ENCODE peak calls at places on chromosomes 16 and 17, in four cellular contexts. L is mucosa of descending colon, D is neural crest cell, P is psoas muscle. O is an unnamed sample.

GRCh38 chr17:75551276-75551675 is 25.8 kb downstream of the LLGL2 start:
- DNase-seq in L (no peak), D (no peak), P (no peak), O (no peak)

GRCh38 chr16:3022697-3023414 is 886 bp downstream of the HCFC1R1 start:
- DNase-seq in L (no peak), D (no peak), P (peak; percentile 84), O (no peak)

GRCh38 chr16:56312028-56312300 is 113.4 kb downstream of the AMFR start:
- DNase-seq in L (no peak), D (no peak), P (no peak), O (no peak)

GRCh38 chr17:82269882-82270500 is 3.5 kb downstream of the CSNK1D start:
- DNase-seq in L (no peak), D (no peak), P (no peak), O (no peak)

GRCh38 chr16:12253731-12254130 is 277.2 kb downstream of the SNX29 start:
- DNase-seq in L (no peak), D (no peak), P (no peak), O (no peak)

GRCh38 chr17:59853168-59853918 is 39.4 kb downstream of the TUBD1 start:
- DNase-seq in L (peak; percentile 81), D (peak; percentile 11), P (no peak), O (no peak)

GRCh38 chr17:4968916-4969550 is 1.4 kb upstream of the SPAG7 start:
- DNase-seq in L (no peak), D (no peak), P (peak; percentile 63), O (peak; percentile 28)

GRCh38 chr17:50550661-50551432 is 3.9 kb downstream of the SPATA20 start:
- DNase-seq in L (peak; percentile 79), D (peak; percentile 75), P (peak; percentile 90), O (peak; percentile 83)

GRCh38 chr17:4748687-4749086 is 9.0 kb upstream of the CXCL16 start:
- DNase-seq in L (no peak), D (no peak), P (no peak), O (no peak)

GRCh38 chr17:4833941-4834501 is 881 bp downstream of the MINK1 start:
- DNase-seq in L (peak; percentile 60), D (no peak), P (no peak), O (peak; percentile 44)

GRCh38 chr16:69711115-69711740 is 15.1 kb downstream of the NQO1 start:
- DNase-seq in L (no peak), D (no peak), P (no peak), O (no peak)

GRCh38 chr17:50689251-50689650 is 18.5 kb downstream of the ANKRD40 start:
- DNase-seq in L (no peak), D (peak; percentile 20), P (no peak), O (no peak)

GRCh38 chr17:77354420-77354720 is 213.6 kb downstream of the SEC14L1 start:
- DNase-seq in L (no peak), D (no peak), P (no peak), O (no peak)
- TF ChIP-seq CTCF in L (no peak), D (no peak), P (no peak), O (no peak)

GRCh38 chr16:65576139-65576538 is 454.3 kb upstream of the CDH11 start:
- DNase-seq in L (no peak), D (no peak), P (no peak), O (no peak)

GRCh38 chr16:65572156-65572555 is 450.3 kb upstream of the CDH11 start:
- DNase-seq in L (no peak), D (no peak), P (no peak), O (no peak)

GRCh38 chr16:65574311-65574966 is 452.6 kb upstream of the CDH11 start:
- DNase-seq in L (no peak), D (peak; percentile 21), P (no peak), O (no peak)

GRCh38 chr16:65579050-65579449 is 457.2 kb upstream of the CDH11 start:
- DNase-seq in L (no peak), D (no peak), P (no peak), O (no peak)

DNA sequence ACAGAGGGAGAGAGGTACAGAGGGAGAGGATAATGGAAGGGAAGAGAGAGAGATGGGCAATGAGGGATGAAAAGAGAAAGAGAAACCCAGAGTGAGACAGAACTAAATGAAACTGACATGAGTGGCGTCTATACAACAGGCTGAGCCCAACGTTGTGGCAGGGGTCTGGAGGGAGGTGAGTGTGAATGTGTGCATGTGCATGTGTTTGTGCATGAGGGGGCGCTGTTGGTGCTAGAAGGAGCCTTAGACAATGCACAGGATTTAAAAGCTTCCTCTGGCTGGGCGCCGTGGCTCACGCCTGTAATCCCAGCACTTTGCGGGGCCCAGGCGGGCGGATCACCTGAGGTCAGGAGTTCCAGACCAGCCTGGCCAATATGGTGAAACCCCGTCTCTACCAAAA is 454.8 kb upstream of the CDH11 start:
- DNase-seq in L (no peak), D (no peak), P (no peak), O (no peak)
- TF ChIP-seq CTCF in L (no peak), D (no peak), P (no peak), O (no peak)

GRCh38 chr17:7014995-7015586 is 2.7 kb downstream of the RNASEK start:
- DNase-seq in L (peak; percentile 65), D (no peak), P (no peak), O (no peak)
- TF ChIP-seq CTCF in L (peak; percentile 6), D (peak; percentile 21), P (no peak), O (no peak)

DNA sequence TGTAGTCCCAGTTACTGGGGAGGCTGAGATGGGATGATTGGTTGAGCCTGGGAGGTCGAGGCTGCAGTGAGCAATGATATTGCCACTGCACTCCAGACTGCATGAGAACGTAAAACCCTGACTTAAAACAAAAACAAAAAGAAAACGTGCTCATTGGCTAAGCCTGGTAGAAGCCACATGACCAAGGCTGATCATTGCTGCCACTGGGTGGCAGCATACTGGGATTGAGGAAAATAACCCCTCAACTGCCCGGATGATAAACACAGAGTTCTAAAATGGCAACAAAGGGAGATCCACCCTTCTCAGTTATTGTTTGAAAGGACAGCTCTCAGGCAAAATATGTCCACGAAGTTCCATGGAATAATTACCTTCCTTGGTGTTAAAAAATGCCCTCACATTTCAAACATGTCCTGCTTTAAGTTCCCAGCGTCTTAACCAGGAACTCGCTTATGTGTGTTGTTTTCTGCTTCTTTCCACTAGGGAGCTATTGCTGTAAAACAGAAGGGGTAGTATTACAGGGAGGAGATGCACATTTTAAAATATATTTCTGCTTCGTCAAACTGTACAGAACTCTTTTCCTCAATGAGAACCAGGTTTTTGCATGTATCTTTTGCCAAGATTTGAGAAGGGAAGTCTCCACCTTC is 675.3 kb downstream of the MAF start:
- DNase-seq in L (peak; percentile 58), D (no peak), P (peak; percentile 70), O (no peak)
- TF ChIP-seq CTCF in L (no peak), D (peak; percentile 61), P (peak; percentile 54), O (peak; percentile 22)

O was measured in nephron progenitor cell.